ENCODE peak calls at places on chromosome 20, in four cellular contexts. I is hepatocyte, N is GM13976, K is epithelial cell of esophagus. X is an unnamed sample.

GRCh38 chr20:13336308-13337089 is 115.4 kb downstream of the ISM1 start:
- DNase-seq in K (peak), I (peak), N (no peak), X (peak)

GRCh38 chr20:47576516-47577033 is 74.9 kb downstream of the NCOA3 start:
- DNase-seq in N (peak), I (peak), K (peak), X (peak)

GRCh38 chr20:9939231-9939630 is 95.6 kb upstream of the ANKEF1 start:
- DNase-seq in N (no peak), K (no peak), I (no peak), X (no peak)

GRCh38 chr20:45300961-45301360 is 5.7 kb upstream of the RBPJL start:
- DNase-seq in N (peak), K (peak), I (no peak), X (peak)

GRCh38 chr20:37513764-37514359 is 7.2 kb upstream of the NNAT start:
- DNase-seq in I (no peak), N (no peak), K (no peak), X (no peak)

GRCh38 chr20:9408422-9409300 is 105.7 kb upstream of the LAMP5 start:
- DNase-seq in K (peak), I (no peak), N (no peak), X (peak)

GRCh38 chr20:24820345-24820744 is 128.7 kb upstream of the CST7 start:
- DNase-seq in N (no peak), I (no peak), K (no peak), X (no peak)

GRCh38 chr20:17559338-17559737 is 10.5 kb upstream of the DSTN start:
- DNase-seq in I (no peak), K (no peak), N (no peak), X (no peak)

GRCh38 chr20:1393507-1393882 is 641 bp upstream of the FKBP1A start:
- DNase-seq in I (no peak), K (no peak), N (no peak), X (no peak)

GRCh38 chr20:41249781-41250281 is 67.7 kb downstream of the ZHX3 start:
- DNase-seq in K (peak), N (no peak), I (peak), X (no peak)

GRCh38 chr20:23228912-23229311 is 121.7 kb upstream of the NXT1 start:
- DNase-seq in N (no peak), I (no peak), K (no peak), X (no peak)

GRCh38 chr20:40961176-40961575 is 67.4 kb upstream of the TOP1 start:
- DNase-seq in I (no peak), N (no peak), K (no peak), X (no peak)

GRCh38 chr20:38283236-38283635 is 20.7 kb upstream of the BPI start:
- DNase-seq in N (no peak), I (no peak), K (no peak), X (no peak)

GRCh38 chr20:5222919-5223634 is 93.7 kb downstream of the PROKR2 start:
- DNase-seq in N (peak), K (peak), I (peak), X (peak)

GRCh38 chr20:45320948-45321595 is 13.0 kb upstream of the MATN4 start:
- DNase-seq in N (no peak), K (no peak), I (no peak), X (no peak)

GRCh38 chr20:57211949-57212889 is 54.2 kb downstream of the BMP7 start:
- DNase-seq in K (peak), N (no peak), I (peak), X (peak)

GRCh38 chr20:37518606-37519507 is 2.2 kb upstream of the NNAT start:
- DNase-seq in I (no peak), N (no peak), K (no peak), X (no peak)

GRCh38 chr20:7031222-7031621 is 263.7 kb downstream of the BMP2 start:
- DNase-seq in N (no peak), I (no peak), K (no peak), X (no peak)

GRCh38 chr20:23626040-23626620 is 11.6 kb downstream of the CST3 start:
- DNase-seq in I (peak), N (no peak), K (peak), X (no peak)

GRCh38 chr20:16485406-16485805 is 87.8 kb downstream of the KIF16B start:
- DNase-seq in N (no peak), I (no peak), K (peak), X (no peak)

GRCh38 chr20:10667077-10667401 is 6.8 kb downstream of the JAG1 start:
- DNase-seq in I (no peak), N (no peak), K (peak), X (no peak)

GRCh38 chr20:24831232-24831631 is 117.8 kb upstream of the CST7 start:
- DNase-seq in I (no peak), N (no peak), K (no peak), X (no peak)

GRCh38 chr20:24981750-24982149 is 10.8 kb downstream of the APMAP start:
- DNase-seq in N (no peak), K (no peak), I (no peak), X (no peak)

GRCh38 chr20:35318502-35319157 is 26.4 kb upstream of the FAM83C start:
- DNase-seq in N (no peak), K (peak), I (peak), X (peak)

GRCh38 chr20:15656124-15656523 is 917.1 kb downstream of the KIF16B start:
- DNase-seq in K (no peak), N (no peak), I (no peak), X (peak)

GRCh38 chr20:20895537-20895936 is 183.1 kb upstream of the RALGAPA2 start:
- DNase-seq in N (no peak), K (no peak), I (no peak), X (no peak)
- TF ChIP-seq CTCF in N (no peak), K (no peak), I (no peak), X (no peak)

DNA sequence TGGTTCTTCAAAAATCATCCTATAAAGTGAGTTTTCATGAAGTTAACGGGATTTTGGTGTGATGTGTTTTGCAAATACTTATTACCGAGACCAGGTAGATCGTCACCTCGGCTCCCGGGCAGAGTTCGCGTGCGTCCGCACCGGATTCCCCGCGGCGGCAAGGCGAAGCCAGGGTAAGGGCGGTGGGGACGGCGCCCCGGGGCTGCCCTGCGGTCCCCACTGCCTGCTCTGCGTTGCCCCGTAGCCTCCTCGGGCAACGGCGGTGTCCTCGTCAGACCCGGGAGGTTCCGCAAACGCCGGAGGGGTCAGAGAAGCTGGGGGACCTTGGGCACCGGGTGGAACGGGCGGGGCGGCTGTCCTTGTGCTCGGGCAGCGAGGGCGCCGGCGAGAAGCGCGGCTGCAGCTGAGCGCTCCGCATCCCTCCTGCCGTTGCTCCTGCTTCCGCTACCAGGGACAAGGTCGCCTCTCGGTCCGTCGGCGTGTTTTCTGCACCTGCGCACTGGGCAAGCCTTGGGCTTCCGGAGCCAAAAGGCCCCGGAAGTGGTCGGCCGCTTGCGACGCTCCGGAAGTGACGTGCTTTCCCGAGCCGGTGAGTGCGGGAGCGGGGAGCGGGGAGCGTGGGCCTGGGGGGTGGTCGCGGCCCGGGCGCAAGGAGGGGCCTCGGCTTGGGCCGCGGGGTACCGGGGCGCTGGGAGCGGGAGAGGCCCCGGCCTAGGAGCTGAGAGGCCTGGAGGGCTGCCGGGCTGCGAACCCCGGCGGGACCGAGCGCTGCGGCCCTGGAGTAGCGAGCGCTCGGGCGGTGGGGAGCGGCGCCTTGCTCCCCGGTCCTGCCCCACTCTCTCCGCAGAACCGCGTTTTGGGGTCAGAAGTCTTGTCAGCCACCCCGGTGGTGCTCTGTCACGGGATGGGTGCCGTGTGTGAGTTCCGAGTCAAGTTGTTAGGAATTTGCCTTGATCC is at the start of gene MTG2:
- DNase-seq in K (peak), I (peak), N (peak), X (peak)
- TF ChIP-seq CTCF in K (no peak), I (no peak), N (no peak), X (no peak)

GRCh38 chr20:43983359-43983758 is 68.7 kb downstream of the TOX2 start:
- DNase-seq in I (no peak), K (no peak), N (no peak), X (no peak)
- TF ChIP-seq CTCF in I (no peak), K (peak), N (peak), X (peak)

GRCh38 chr20:8078528-8078914 is 53.5 kb upstream of the PLCB1 start:
- DNase-seq in K (no peak), I (no peak), N (no peak), X (no peak)

GRCh38 chr20:8076505-8077498 is 55.3 kb upstream of the PLCB1 start:
- DNase-seq in I (peak), K (no peak), N (no peak), X (no peak)

GRCh38 chr20:8082999-8083398 is 49.1 kb upstream of the PLCB1 start:
- DNase-seq in I (peak), N (no peak), K (peak), X (no peak)

GRCh38 chr20:8079976-8080375 is 52.1 kb upstream of the PLCB1 start:
- DNase-seq in N (no peak), I (no peak), K (no peak), X (no peak)

GRCh38 chr20:8082025-8082424 is 50.0 kb upstream of the PLCB1 start:
- DNase-seq in I (peak), N (no peak), K (peak), X (peak)
- TF ChIP-seq CTCF in I (peak), N (no peak), K (peak), X (peak)

GRCh38 chr20:63858393-63859165 is 2.7 kb upstream of the ABHD16B start:
- DNase-seq in N (peak), K (no peak), I (no peak), X (peak)
- TF ChIP-seq CTCF in N (no peak), K (peak), I (peak), X (peak)

GRCh38 chr20:46406200-46406985 is at the start of gene ELMO2:
- DNase-seq in K (peak), N (peak), I (peak), X (peak)
- TF ChIP-seq CTCF in K (no peak), N (no peak), I (no peak), X (peak)

X was measured in HFFc6.